ENCODE peak calls at places on chromosomes 5 and 9, in seven cellular contexts. K is osteoblast; E is effector CD4-positive, alpha-beta T cell; U is mesenteric fat pad; D is NCI-H446 treated with DMSO at 0.1 percent for 48 hours; N is heart left ventricle; M is HEK293T. A is an unnamed sample.

GRCh38 chr5:179778591-179778990 is 15.2 kb upstream of the LTC4S start:
- DNase-seq in K (no peak), E (no peak), U (no peak), D (no peak), N (no peak), M (no peak), A (no peak)

GRCh38 chr9:113579270-113580040 is 115.9 kb downstream of the RGS3 start:
- DNase-seq in K (peak), E (peak), U (no peak), D (no peak), N (peak), M (no peak), A (no peak)

GRCh38 chr5:462051-462481 is 19.1 kb downstream of the EXOC3 start:
- DNase-seq in K (no peak), E (no peak), U (peak), D (no peak), N (peak), M (no peak), A (peak)

GRCh38 chr9:121498487-121499176 is 1.0 kb downstream of the GGTA1 start:
- DNase-seq in K (no peak), E (no peak), U (no peak), D (no peak), N (no peak), M (peak), A (peak)

GRCh38 chr5:103139264-103139865 is 19.3 kb downstream of the PPIP5K2 start:
- DNase-seq in K (peak), E (peak), U (no peak), D (peak), N (no peak), M (peak), A (peak)

GRCh38 chr5:5711112-5711511 is 288.6 kb downstream of the ICE1 start:
- DNase-seq in K (no peak), E (no peak), U (no peak), D (no peak), N (no peak), M (no peak), A (no peak)

GRCh38 chr5:178667685-178668084 is 40.8 kb upstream of the CLK4 start:
- DNase-seq in K (no peak), E (no peak), U (no peak), D (no peak), N (no peak), M (no peak), A (no peak)

GRCh38 chr5:27748847-27749246 is 710.5 kb upstream of the CDH9 start:
- DNase-seq in K (no peak), E (no peak), U (no peak), D (no peak), N (no peak), M (no peak), A (no peak)

A was measured in sciatic nerve.